ENCODE peak calls at places on chromosomes 5 and 9, in six cellular contexts. F is NCI-H748 treated with DMSO at 0.1 percent for 48 hours; V is activated CD8-positive, alpha-beta T cell treated with anti-CD3 and anti-CD28 coated beads, Interleukin-2, amount 10 ng/mL, durations not matched to agents 7 days and 5 days; X is stimulated activated naive CD4-positive, alpha-beta T cell; C is naive thymus-derived CD8-positive, alpha-beta T cell; E is neural crest cell. Z is an unnamed sample.

GRCh38 chr9:83620841-83621636 is 1.9 kb upstream of the IDNK start:
- DNase-seq in F (peak), V (peak), X (peak), C (no peak), E (peak), Z (no peak)

GRCh38 chr5:116237917-116238502 is 153.2 kb downstream of the COMMD10 start:
- DNase-seq in F (no peak), V (no peak), X (no peak), C (no peak), E (no peak), Z (no peak)

GRCh38 chr9:77025146-77025545 is 5.7 kb downstream of the FOXB2 start:
- DNase-seq in F (no peak), V (no peak), X (no peak), C (no peak), E (no peak), Z (no peak)

GRCh38 chr5:55134053-55134722 is 25.8 kb upstream of the GPX8 start:
- DNase-seq in F (no peak), V (peak), X (no peak), C (no peak), E (no peak), Z (no peak)

GRCh38 chr5:151023047-151023615 is 2.7 kb downstream of the GPX3 start:
- DNase-seq in F (no peak), V (no peak), X (no peak), C (no peak), E (no peak), Z (no peak)

GRCh38 chr9:136648746-136649145 is 14.0 kb upstream of the EGFL7 start:
- DNase-seq in F (no peak), V (no peak), X (no peak), C (no peak), E (no peak), Z (no peak)

GRCh38 chr9:751137-752051 is 90.1 kb upstream of the DMRT1 start:
- DNase-seq in F (no peak), V (no peak), X (no peak), C (no peak), E (no peak), Z (no peak)

GRCh38 chr9:128902351-128903078 is 18.3 kb upstream of the PHYHD1 start:
- DNase-seq in F (no peak), V (peak), X (peak), C (peak), E (no peak), Z (no peak)

GRCh38 chr5:124301850-124302249 is 444.6 kb downstream of the ZNF608 start:
- DNase-seq in F (no peak), V (no peak), X (no peak), C (no peak), E (no peak), Z (no peak)

GRCh38 chr9:78298046-78298511 is 1.2 kb downstream of the PSAT1 start:
- DNase-seq in F (no peak), V (peak), X (no peak), C (no peak), E (peak), Z (no peak)

GRCh38 chr9:110303136-110303535 is 34.5 kb downstream of the TXNDC8 start:
- DNase-seq in F (no peak), V (no peak), X (no peak), C (no peak), E (no peak), Z (no peak)

GRCh38 chr5:43769576-43770352 is 166.8 kb downstream of the NNT start:
- DNase-seq in F (no peak), V (no peak), X (no peak), C (no peak), E (no peak), Z (no peak)

GRCh38 chr9:107118873-107119272 is 164.2 kb upstream of the RAD23B start:
- DNase-seq in F (no peak), V (no peak), X (no peak), C (no peak), E (no peak), Z (no peak)

GRCh38 chr9:113921366-113921765 is 45.3 kb downstream of the ZNF618 start:
- DNase-seq in F (no peak), V (no peak), X (no peak), C (no peak), E (no peak), Z (no peak)

GRCh38 chr9:138045541-138046490 is 168.2 kb downstream of the CACNA1B start:
- DNase-seq in F (no peak), V (no peak), X (no peak), C (no peak), E (no peak), Z (no peak)

GRCh38 chr5:134552301-134552700 is 26.8 kb downstream of the JADE2 start:
- DNase-seq in F (no peak), V (no peak), X (no peak), C (no peak), E (no peak), Z (no peak)

GRCh38 chr9:113798062-113799030 is 77.8 kb upstream of the ZNF618 start:
- DNase-seq in F (no peak), V (no peak), X (no peak), C (no peak), E (no peak), Z (no peak)

GRCh38 chr9:134295101-134295745 is 31.0 kb upstream of the RXRA start:
- DNase-seq in F (no peak), V (no peak), X (no peak), C (no peak), E (no peak), Z (no peak)

GRCh38 chr5:79495311-79495710 is 18.6 kb downstream of the HOMER1 start:
- DNase-seq in F (peak), V (no peak), X (no peak), C (no peak), E (no peak), Z (no peak)

GRCh38 chr5:665541-665955 is 27.6 kb downstream of the TPPP start:
- DNase-seq in F (no peak), V (no peak), X (no peak), C (no peak), E (no peak), Z (no peak)

GRCh38 chr5:135214897-135215616 is 181.0 kb upstream of the PITX1 start:
- DNase-seq in F (no peak), V (no peak), X (no peak), C (no peak), E (no peak), Z (no peak)

GRCh38 chr9:109469646-109470358 is 28.3 kb downstream of the PTPN3 start:
- DNase-seq in F (peak), V (peak), X (peak), C (no peak), E (peak), Z (peak)

GRCh38 chr9:130866474-130866965 is 30.1 kb downstream of the QRFP start:
- DNase-seq in F (peak), V (peak), X (peak), C (peak), E (peak), Z (peak)

GRCh38 chr5:66072031-66072430 is 72.1 kb upstream of the SREK1 start:
- DNase-seq in F (no peak), V (no peak), X (no peak), C (no peak), E (no peak), Z (no peak)

GRCh38 chr9:15417626-15418025 is 5.0 kb upstream of the SNAPC3 start:
- DNase-seq in F (no peak), V (no peak), X (no peak), C (no peak), E (no peak), Z (no peak)

GRCh38 chr5:35926389-35927051 is 11.9 kb downstream of the CAPSL start:
- DNase-seq in F (peak), V (peak), X (peak), C (peak), E (peak), Z (peak)

GRCh38 chr9:14396171-14396570 is 82.2 kb upstream of the NFIB start:
- DNase-seq in F (no peak), V (no peak), X (no peak), C (no peak), E (no peak), Z (no peak)

GRCh38 chr9:6484210-6484609 is 71.2 kb downstream of the UHRF2 start:
- DNase-seq in F (no peak), V (no peak), X (no peak), C (no peak), E (no peak), Z (no peak)

GRCh38 chr9:83447351-83447750 is 90.8 kb downstream of the FRMD3 start:
- DNase-seq in F (no peak), V (no peak), X (no peak), C (no peak), E (no peak), Z (no peak)

GRCh38 chr5:886051-886450 is 6.5 kb downstream of the BRD9 start:
- DNase-seq in F (no peak), V (no peak), X (no peak), C (no peak), E (no peak), Z (no peak)

GRCh38 chr9:112180387-112180881 is 5.3 kb upstream of the SUSD1 start:
- DNase-seq in F (no peak), V (peak), X (no peak), C (no peak), E (no peak), Z (no peak)

GRCh38 chr9:112361602-112362001 is 18.3 kb upstream of the HSDL2 start:
- DNase-seq in F (peak), V (no peak), X (peak), C (no peak), E (peak), Z (no peak)

Z was measured in progenitor cell of endocrine pancreas.